ENCODE peak calls at places on chromosomes 3 and 15, in ten cellular contexts. M is non-pigmented ciliary epithelial cell; W is epithelial cell of prostate; U is GDM1; F is upper lobe of right lung; Y is adrenal gland; E is GM13976; C is RCC 7860; B is activated CD4-positive, CD25-positive, alpha-beta regulatory T cell; S is pulmonary artery endothelial cell. I is an unnamed sample.

GRCh38 chr15:68536331-68537095 is 42.3 kb upstream of the CORO2B start:
- DNase-seq in M (peak), U (no peak), F (no peak), E (no peak), S (no peak), C (peak), Y (no peak), W (no peak), B (no peak), I (peak)

GRCh38 chr15:101657171-101657570 is 5.0 kb upstream of the TM2D3 start:
- DNase-seq in F (no peak), M (no peak), Y (no peak), U (no peak), C (no peak), B (no peak), E (no peak), S (no peak), W (no peak), I (no peak)

GRCh38 chr3:47847256-47847655 is 44.3 kb downstream of the DHX30 start:
- DNase-seq in C (no peak), M (no peak), Y (no peak), F (no peak), S (no peak), U (no peak), B (no peak), W (no peak), E (no peak), I (no peak)

GRCh38 chr15:40052604-40053003 is 13.6 kb upstream of the SRP14 start:
- DNase-seq in S (no peak), E (no peak), W (no peak), M (no peak), Y (no peak), B (no peak), F (no peak), U (no peak), C (peak), I (peak)

GRCh38 chr15:81216411-81216810 is 19.7 kb downstream of the IL16 start:
- DNase-seq in E (no peak), Y (no peak), M (no peak), C (no peak), U (no peak), B (no peak), F (no peak), S (no peak), W (no peak), I (no peak)

GRCh38 chr3:135655328-135655727 is 310.2 kb upstream of the PPP2R3A start:
- DNase-seq in W (no peak), Y (no peak), C (no peak), S (no peak), U (no peak), F (no peak), B (no peak), E (no peak), M (no peak), I (no peak)

GRCh38 chr15:48592221-48592731 is 53.2 kb downstream of the FBN1 start:
- DNase-seq in M (peak), C (peak), U (peak), W (no peak), Y (no peak), F (no peak), S (peak), E (no peak), B (no peak), I (no peak)

GRCh38 chr3:125213946-125214542 is 1.5 kb upstream of the SLC12A8 start:
- DNase-seq in U (no peak), M (peak), F (no peak), E (no peak), S (no peak), B (no peak), C (no peak), Y (no peak), W (no peak), I (peak)

GRCh38 chr15:46685096-46685495 is 1032.2 kb upstream of the SEMA6D start:
- DNase-seq in M (no peak), B (no peak), W (no peak), E (no peak), F (no peak), U (no peak), C (no peak), S (no peak), Y (no peak), I (no peak)

GRCh38 chr15:65833501-65834220 is 35.6 kb upstream of the RAB11A start:
- DNase-seq in Y (peak), U (no peak), E (no peak), B (no peak), C (no peak), M (no peak), S (no peak), F (no peak), W (no peak), I (no peak)

GRCh38 chr3:11195721-11196332 is 41.5 kb downstream of the HRH1 start:
- DNase-seq in F (no peak), E (no peak), C (peak), U (no peak), B (no peak), M (no peak), Y (no peak), S (no peak), W (no peak), I (no peak)

GRCh38 chr15:74781673-74782595 is at the start of gene CSK:
- DNase-seq in W (no peak), B (peak), E (peak), U (peak), C (peak), F (peak), M (no peak), S (no peak), Y (peak), I (peak)

GRCh38 chr3:81910244-81910852 is 148.9 kb upstream of the GBE1 start:
- DNase-seq in E (no peak), W (no peak), M (peak), F (no peak), Y (no peak), B (no peak), C (peak), S (no peak), U (no peak), I (peak)

GRCh38 chr3:126508539-126508938 is 9.0 kb downstream of the UROC1 start:
- DNase-seq in M (no peak), W (no peak), S (no peak), C (no peak), U (no peak), E (no peak), Y (no peak), F (no peak), B (no peak), I (no peak)

GRCh38 chr3:177523991-177524438 is 326.7 kb upstream of the TBL1XR1 start:
- DNase-seq in M (no peak), Y (no peak), F (no peak), S (no peak), U (no peak), C (peak), B (no peak), W (no peak), E (no peak), I (no peak)